ENCODE peak calls at places on chromosomes 4 and X, in ten cellular contexts. H is AG04450, S is MCF 10A, T is mucosa of descending colon, Q is HL-60, N is transverse colon, L is GM13977, U is HCT116, C is B cell, M is ovary. E is an unnamed sample.

GRCh38 chr4:153318696-153319320 is 25.7 kb upstream of the MND1 start:
- DNase-seq in H (no peak), S (peak), T (no peak), Q (peak), N (no peak), L (peak), U (peak), C (peak), M (no peak), E (peak)

GRCh38 chr4:41594439-41594838 is 56.5 kb downstream of the LIMCH1 start:
- DNase-seq in H (no peak), S (no peak), T (no peak), Q (no peak), N (no peak), L (no peak), U (no peak), C (no peak), M (peak), E (peak)

GRCh38 chr4:102732678-102733445 is 27.9 kb downstream of the MANBA start:
- DNase-seq in H (no peak), S (no peak), T (no peak), Q (no peak), N (no peak), L (no peak), U (no peak), C (no peak), M (no peak), E (no peak)

GRCh38 chr4:82713856-82714255 is 84.7 kb downstream of the SCD5 start:
- DNase-seq in H (no peak), S (no peak), T (no peak), Q (no peak), N (no peak), L (no peak), U (no peak), C (no peak), M (no peak), E (no peak)

GRCh38 chr4:61210186-61210939 is 10.2 kb downstream of the ADGRL3 start:
- DNase-seq in H (no peak), S (peak), T (no peak), Q (no peak), N (no peak), L (no peak), U (no peak), C (no peak), M (no peak), E (no peak)

GRCh38 chrX:24242649-24243556 is 71.0 kb downstream of the SUPT20HL2 start:
- DNase-seq in H (peak), S (peak), T (no peak), Q (peak), N (peak), L (peak), U (no peak), C (peak), M (peak), E (peak)

GRCh38 chr4:6608758-6609414 is 31.6 kb upstream of the MRFAP1 start:
- DNase-seq in H (no peak), S (no peak), T (no peak), Q (no peak), N (no peak), L (no peak), U (no peak), C (no peak), M (no peak), E (no peak)

GRCh38 chrX:129013574-129013973 is 509.7 kb downstream of the SMARCA1 start:
- DNase-seq in H (no peak), S (peak), T (no peak), Q (no peak), N (no peak), L (no peak), U (no peak), C (no peak), M (no peak), E (no peak)

GRCh38 chr4:86387013-86387412 is 27.2 kb upstream of the MAPK10 start:
- DNase-seq in H (no peak), S (no peak), T (no peak), Q (no peak), N (no peak), L (no peak), U (no peak), C (peak), M (no peak), E (no peak)

GRCh38 chrX:143988356-143988755 is 104.5 kb downstream of the UBE2NL start:
- DNase-seq in H (no peak), S (no peak), T (no peak), Q (no peak), N (no peak), L (no peak), U (no peak), C (no peak), M (no peak), E (no peak)

GRCh38 chrX:274904-275475 is 6.2 kb upstream of the PLCXD1 start:
- DNase-seq in H (no peak), S (no peak), T (peak), Q (peak), N (peak), L (no peak), U (no peak), C (no peak), M (no peak), E (no peak)

GRCh38 chr4:155604718-155605601 is 61.7 kb upstream of the GUCY1A1 start:
- DNase-seq in H (peak), S (peak), T (no peak), Q (no peak), N (peak), L (no peak), U (no peak), C (no peak), M (no peak), E (peak)

GRCh38 chrX:2931612-2932011 is 2.5 kb upstream of the ARSD start:
- DNase-seq in H (no peak), S (no peak), T (no peak), Q (no peak), N (no peak), L (no peak), U (no peak), C (no peak), M (no peak), E (no peak)

GRCh38 chrX:2926664-2927275 is 2.4 kb downstream of the ARSD start:
- DNase-seq in H (no peak), S (no peak), T (peak), Q (no peak), N (no peak), L (no peak), U (no peak), C (no peak), M (no peak), E (no peak)

GRCh38 chrX:2931155-2931554 is 2.0 kb upstream of the ARSD start:
- DNase-seq in H (no peak), S (no peak), T (no peak), Q (no peak), N (no peak), L (no peak), U (no peak), C (no peak), M (no peak), E (no peak)

GRCh38 chrX:2928583-2929434 is at the start of gene ARSD:
- DNase-seq in H (peak), S (peak), T (peak), Q (peak), N (peak), L (peak), U (peak), C (peak), M (peak), E (peak)

DNA sequence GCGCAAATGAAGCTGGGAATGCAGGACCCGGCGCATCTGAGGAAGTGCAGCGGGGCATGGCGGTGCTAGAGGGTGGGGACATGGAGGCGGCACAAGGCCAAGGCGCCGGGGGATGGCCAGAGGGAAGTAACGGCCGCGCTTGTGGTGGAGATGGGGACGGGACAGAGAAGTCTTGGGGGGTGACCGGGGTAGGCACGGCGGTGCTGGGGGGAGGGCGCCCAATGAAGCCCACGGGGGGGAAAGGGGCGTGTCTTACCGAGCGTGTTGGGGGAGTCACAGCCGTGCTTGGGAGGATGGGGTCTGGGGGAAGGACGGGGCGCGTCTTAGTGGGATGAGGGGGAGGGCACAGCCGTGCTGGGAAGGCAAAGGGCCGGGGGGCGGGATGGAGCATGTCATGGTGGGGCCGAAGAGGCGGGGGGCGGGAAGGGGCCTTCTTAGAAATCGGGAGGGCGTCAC is 984 bp downstream of the ARSD start:
- DNase-seq in H (no peak), S (no peak), T (peak), Q (peak), N (peak), L (no peak), U (no peak), C (peak), M (peak), E (no peak)
- TF ChIP-seq CTCF in H (no peak), S (no peak), T (no peak), Q (no peak), N (no peak), L (no peak), U (no peak), C (no peak), M (no peak), E (no peak)

GRCh38 chrX:10972731-10973130 is 138.4 kb upstream of the HCCS start:
- DNase-seq in H (no peak), S (no peak), T (no peak), Q (no peak), N (no peak), L (no peak), U (no peak), C (no peak), M (no peak), E (peak)
- TF ChIP-seq CTCF in H (no peak), S (no peak), T (no peak), Q (no peak), N (no peak), L (no peak), U (no peak), C (no peak), M (no peak), E (no peak)

DNA sequence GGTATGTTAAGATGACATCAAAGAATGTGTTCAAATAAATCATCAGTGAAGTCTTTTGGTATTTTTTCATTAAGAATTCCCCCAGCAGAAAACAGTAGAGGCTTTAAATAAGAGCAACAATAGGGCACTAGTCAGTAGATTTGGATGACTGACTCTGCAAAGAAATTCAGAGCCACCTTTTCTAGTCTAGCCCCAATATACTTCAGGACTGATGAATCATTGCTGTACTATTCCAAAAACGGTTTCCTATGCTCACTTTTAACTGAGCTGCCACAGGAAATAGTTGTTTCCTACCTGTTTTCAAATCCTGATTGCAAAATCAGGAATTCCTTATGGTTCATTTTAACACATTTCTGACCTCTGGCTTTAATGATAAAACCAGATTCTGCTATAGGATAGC is 171.6 kb downstream of the NR3C2 start:
- DNase-seq in H (no peak), S (peak), T (no peak), Q (no peak), N (no peak), L (no peak), U (no peak), C (no peak), M (no peak), E (no peak)
- TF ChIP-seq CTCF in H (no peak), S (no peak), T (no peak), Q (no peak), N (no peak), L (no peak), U (no peak), C (no peak), M (no peak), E (no peak)

GRCh38 chr4:134546279-134546678 is 344.7 kb upstream of the PABPC4L start:
- DNase-seq in H (no peak), S (no peak), T (no peak), Q (no peak), N (no peak), L (no peak), U (no peak), C (peak), M (no peak), E (no peak)
- TF ChIP-seq CTCF in H (no peak), S (no peak), T (no peak), Q (no peak), N (no peak), L (no peak), U (no peak), C (no peak), M (no peak), E (no peak)

GRCh38 chr4:4730214-4730613 is 129.3 kb upstream of the MSX1 start:
- DNase-seq in H (no peak), S (no peak), T (no peak), Q (no peak), N (no peak), L (no peak), U (no peak), C (no peak), M (no peak), E (peak)

GRCh38 chr4:4727536-4727935 is 131.9 kb upstream of the MSX1 start:
- DNase-seq in H (no peak), S (no peak), T (no peak), Q (no peak), N (no peak), L (no peak), U (no peak), C (no peak), M (no peak), E (no peak)

GRCh38 chr4:4720671-4721070 is 138.8 kb upstream of the MSX1 start:
- DNase-seq in H (no peak), S (no peak), T (no peak), Q (no peak), N (no peak), L (no peak), U (no peak), C (no peak), M (no peak), E (no peak)

GRCh38 chr4:4721636-4722035 is 137.8 kb upstream of the MSX1 start:
- DNase-seq in H (no peak), S (no peak), T (no peak), Q (no peak), N (no peak), L (no peak), U (no peak), C (no peak), M (no peak), E (no peak)

DNA sequence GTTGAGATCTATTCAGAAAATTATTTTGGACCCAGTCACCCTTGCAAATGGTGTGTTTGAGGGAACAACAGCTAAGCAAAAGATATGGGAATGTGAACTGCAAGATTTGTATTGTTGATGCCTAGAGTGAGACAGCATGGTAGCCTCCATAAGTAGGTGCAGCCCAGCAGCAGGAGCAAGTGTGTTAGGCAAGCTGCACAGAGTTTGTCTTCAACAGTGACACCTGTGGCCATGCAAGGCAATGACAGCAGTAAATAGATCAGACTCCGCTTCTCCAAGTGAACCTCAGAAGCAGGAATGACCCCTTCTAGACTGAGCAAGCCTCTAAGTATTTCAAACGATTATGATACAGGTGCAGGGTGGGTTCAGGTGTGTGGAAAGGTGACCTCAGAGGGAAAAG is 133.4 kb upstream of the MSX1 start:
- DNase-seq in H (no peak), S (no peak), T (no peak), Q (no peak), N (no peak), L (no peak), U (peak), C (no peak), M (no peak), E (no peak)
- TF ChIP-seq CTCF in H (peak), S (no peak), T (no peak), Q (no peak), N (no peak), L (peak), U (peak), C (no peak), M (no peak), E (peak)

GRCh38 chrX:54825716-54826428 is 18.3 kb downstream of the MAGED2 start:
- DNase-seq in H (no peak), S (no peak), T (no peak), Q (no peak), N (no peak), L (peak), U (no peak), C (no peak), M (no peak), E (no peak)
- TF ChIP-seq CTCF in H (no peak), S (no peak), T (no peak), Q (no peak), N (no peak), L (no peak), U (peak), C (peak), M (no peak), E (no peak)

E was measured in fibroblast of the aortic adventitia.